ENCODE peak calls at places on chromosome 21, in eight cellular contexts. B, L, P, T, D, C, I and E are unnamed samples.

GRCh38 chr21:19922122-19922521 is 1076.1 kb upstream of the NCAM2 start:
- DNase-seq in P (no peak), D (no peak), L (no peak), C (no peak), B (no peak), T (no peak), I (no peak), E (no peak)

GRCh38 chr21:9735421-9735961 is 785.9 kb upstream of the TPTE start:
- DNase-seq in L (peak; percentile 80), D (no peak), T (no peak), B (no peak), P (no peak), I (no peak), C (no peak), E (peak; percentile 98)

GRCh38 chr21:45786660-45787059 is 143.1 kb downstream of the PCBP3 start:
- DNase-seq in D (no peak), B (no peak), P (no peak), C (no peak), T (no peak), I (no peak), L (no peak), E (no peak)

GRCh38 chr21:45320991-45321656 is 33.4 kb upstream of the POFUT2 start:
- DNase-seq in B (no peak), T (no peak), D (no peak), I (no peak), C (no peak), L (no peak), P (no peak), E (peak; percentile 61)

GRCh38 chr21:29656504-29657227 is 283.1 kb downstream of the GRIK1 start:
- DNase-seq in T (peak; percentile 60), C (no peak), I (no peak), B (no peak), D (no peak), L (no peak), P (no peak), E (no peak)

GRCh38 chr21:45855248-45855801 is 126.2 kb upstream of the COL6A1 start:
- DNase-seq in C (peak; percentile 7), I (no peak), T (no peak), B (no peak), L (peak; percentile 49), D (no peak), P (no peak), E (peak; percentile 68)

GRCh38 chr21:45329261-45330074 is 41.8 kb upstream of the POFUT2 start:
- DNase-seq in L (no peak), T (no peak), B (peak; percentile 78), I (no peak), P (no peak), C (no peak), D (no peak), E (peak; percentile 82)

GRCh38 chr21:20646431-20646830 is 351.8 kb upstream of the NCAM2 start:
- DNase-seq in P (no peak), T (no peak), I (no peak), B (no peak), D (no peak), L (no peak), C (no peak), E (no peak)

GRCh38 chr21:43775190-43775589 is 918 bp downstream of the CSTB start:
- DNase-seq in P (no peak), B (no peak), C (no peak), T (no peak), L (no peak), D (no peak), I (no peak), E (no peak)

GRCh38 chr21:16055012-16055411 is 325.2 kb downstream of the USP25 start:
- DNase-seq in I (no peak), L (no peak), C (no peak), T (no peak), P (no peak), D (no peak), B (no peak), E (no peak)

GRCh38 chr21:30839304-30839703 is 9.7 kb upstream of the KRTAP7-1 start:
- DNase-seq in I (no peak), P (no peak), L (no peak), T (peak; percentile 28), C (peak; percentile 74), B (peak; percentile 60), D (no peak), E (no peak)

GRCh38 chr21:31557421-31557955 is 102.0 kb upstream of the SOD1 start:
- DNase-seq in T (no peak), B (no peak), P (no peak), L (no peak), D (no peak), I (no peak), C (peak; percentile 41), E (no peak)

GRCh38 chr21:43938751-43939442 is 73.2 kb upstream of the TRAPPC10 start:
- DNase-seq in T (peak; percentile 81), L (peak; percentile 94), P (peak; percentile 27), D (peak; percentile 84), B (peak; percentile 65), I (no peak), C (peak; percentile 82), E (no peak)

GRCh38 chr21:9839011-9839661 is 682.2 kb upstream of the TPTE start:
- DNase-seq in P (no peak), C (no peak), I (no peak), D (no peak), B (no peak), T (no peak), L (peak; percentile 85), E (peak; percentile 99)

GRCh38 chr21:37531402-37532042 is 164.9 kb downstream of the DYRK1A start:
- DNase-seq in D (no peak), L (no peak), C (no peak), T (no peak), B (no peak), P (no peak), I (no peak), E (no peak)

GRCh38 chr21:43956667-43957030 is 55.5 kb upstream of the TRAPPC10 start:
- DNase-seq in T (peak; percentile 43), B (no peak), P (no peak), C (no peak), D (no peak), I (no peak), L (no peak), E (no peak)

GRCh38 chr21:44012474-44013379 is 618 bp downstream of the TRAPPC10 start:
- DNase-seq in I (no peak), P (no peak), B (peak; percentile 89), C (peak; percentile 88), D (peak; percentile 27), T (peak; percentile 42), L (peak; percentile 92), E (peak; percentile 75)

GRCh38 chr21:32726742-32727477 is 903 bp downstream of the SYNJ1 start:
- DNase-seq in C (peak; percentile 17), I (no peak), P (no peak), L (no peak), D (no peak), B (peak; percentile 45), T (peak; percentile 41), E (no peak)

GRCh38 chr21:17402885-17403477 is 109.9 kb upstream of the CXADR start:
- DNase-seq in C (no peak), I (no peak), P (no peak), L (no peak), B (no peak), T (peak; percentile 84), D (no peak), E (no peak)

GRCh38 chr21:37176716-37177115 is 90.4 kb downstream of the VPS26C start:
- DNase-seq in I (no peak), T (no peak), D (no peak), C (no peak), B (peak; percentile 26), P (no peak), L (no peak), E (no peak)

GRCh38 chr21:44514746-44515358 is 25.1 kb downstream of the KRTAP10-1 start:
- DNase-seq in I (no peak), D (no peak), C (peak; percentile 11), B (no peak), P (no peak), L (no peak), T (no peak), E (peak; percentile 76)

GRCh38 chr21:45073301-45074047 is 906 bp upstream of the ADARB1 start:
- DNase-seq in C (peak; percentile 45), T (no peak), P (no peak), B (peak; percentile 87), D (no peak), L (peak; percentile 88), I (no peak), E (no peak)

GRCh38 chr21:45982758-45983731 is 1.5 kb downstream of the COL6A1 start:
- DNase-seq in D (no peak), I (no peak), P (no peak), C (peak; percentile 40), T (no peak), L (peak; percentile 87), B (no peak), E (no peak)

DNA sequence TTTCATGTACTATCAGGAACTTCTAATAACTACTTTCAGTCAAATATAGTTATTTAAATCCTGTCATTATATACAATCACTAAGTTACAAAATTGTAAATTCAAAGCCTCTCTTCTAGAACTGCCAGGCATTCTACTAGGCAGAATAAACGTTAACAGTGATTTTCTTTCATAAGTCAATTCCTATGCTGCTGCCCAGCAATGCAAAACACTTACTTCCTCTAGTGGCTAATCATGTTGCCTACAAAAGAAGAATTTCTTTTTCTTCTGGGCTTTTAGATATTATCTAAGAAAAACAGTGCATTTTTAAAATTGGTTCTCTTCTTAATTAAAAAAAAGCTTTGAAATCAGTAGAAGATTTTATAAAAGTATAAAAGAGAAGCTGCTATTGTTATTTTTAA is 509.8 kb upstream of the ADAMTS5 start:
- DNase-seq in I (no peak), C (no peak), T (peak; percentile 79), L (no peak), P (no peak), D (no peak), B (no peak), E (no peak)
- TF ChIP-seq CTCF in I (no peak), C (no peak), T (peak; percentile 75), L (no peak), P (no peak), D (no peak), B (no peak), E (peak; percentile 81)

GRCh38 chr21:39313457-39314154 is at the start of gene BRWD1:
- DNase-seq in C (peak; percentile 89), D (no peak), T (peak; percentile 87), I (peak; percentile 55), L (peak; percentile 96), P (peak; percentile 58), B (peak; percentile 92), E (peak; percentile 89)
- TF ChIP-seq CTCF in C (peak; percentile 32), D (peak; percentile 4), T (no peak), I (peak; percentile 32), L (peak; percentile 68), P (no peak), B (peak; percentile 28), E (peak; percentile 72)

GRCh38 chr21:34021726-34022125 is 51.7 kb upstream of the MRPS6 start:
- DNase-seq in I (no peak), B (no peak), T (no peak), L (no peak), D (no peak), P (no peak), C (no peak), E (no peak)
- TF ChIP-seq CTCF in I (no peak), B (no peak), T (no peak), L (no peak), D (no peak), P (no peak), C (no peak), E (no peak)

DNA sequence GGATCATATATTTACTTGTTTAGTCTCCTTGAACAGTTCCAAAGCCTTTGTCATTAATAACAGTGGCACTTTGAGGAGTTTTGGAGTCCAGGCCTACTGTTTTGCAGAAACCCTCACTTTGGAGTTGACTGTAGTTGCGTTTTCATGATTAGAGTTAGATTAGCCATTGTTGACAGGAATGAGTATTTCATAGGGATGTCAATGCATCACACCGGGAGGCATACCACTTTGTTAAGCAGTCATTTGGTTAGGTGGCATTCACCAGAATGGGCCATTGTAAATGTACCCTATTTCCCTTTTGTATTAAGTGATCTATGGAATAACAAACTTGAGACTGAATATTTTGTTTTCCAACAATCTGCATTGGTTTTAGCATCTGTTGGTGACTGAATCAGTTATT is 11.8 kb downstream of the MRPS6 start:
- DNase-seq in P (no peak), I (no peak), L (no peak), B (no peak), T (no peak), C (no peak), D (no peak), E (no peak)
- TF ChIP-seq CTCF in P (no peak), I (no peak), L (no peak), B (no peak), T (no peak), C (no peak), D (no peak), E (no peak)